ENCODE peak calls at places on chromosomes 6 and 20, in nine cellular contexts. R is COR-L47; P is neural crest cell; D is activated CD4-positive, alpha-beta T cell treated with anti-CD3 and anti-CD28 coated beads for 24 hours; I is Peyer's patch; L is SW 1271; C is GM20000; W is progenitor cell of endocrine pancreas; X is psoas muscle. A is an unnamed sample.

GRCh38 chr6:124962617-124963415 is 579 bp downstream of the RNF217 start:
- DNase-seq in R (no peak), P (peak), D (no peak), I (no peak), L (no peak), C (peak), W (peak), X (peak), A (no peak)

GRCh38 chr6:117078624-117079023 is 186.7 kb upstream of the VGLL2 start:
- DNase-seq in R (no peak), P (no peak), D (no peak), I (no peak), L (no peak), C (no peak), W (no peak), X (no peak), A (peak)

GRCh38 chr6:10310826-10311225 is 104.0 kb downstream of the TFAP2A start:
- DNase-seq in R (peak), P (no peak), D (no peak), I (no peak), L (no peak), C (no peak), W (no peak), X (no peak), A (no peak)

GRCh38 chr6:31689249-31690110 is 8.6 kb upstream of the LY6G5C start:
- DNase-seq in R (no peak), P (no peak), D (no peak), I (no peak), L (no peak), C (no peak), W (no peak), X (no peak), A (no peak)

GRCh38 chr6:45543298-45544235 is 165.8 kb upstream of the SUPT3H start:
- DNase-seq in R (no peak), P (no peak), D (no peak), I (no peak), L (no peak), C (no peak), W (no peak), X (no peak), A (no peak)

GRCh38 chr20:3652217-3652616 is 11.0 kb downstream of the GFRA4 start:
- DNase-seq in R (no peak), P (no peak), D (no peak), I (no peak), L (no peak), C (no peak), W (no peak), X (no peak), A (peak)

GRCh38 chr20:33172781-33173180 is 4.8 kb downstream of the BPIFA2 start:
- DNase-seq in R (no peak), P (no peak), D (no peak), I (no peak), L (no peak), C (no peak), W (no peak), X (no peak), A (no peak)

GRCh38 chr20:63736893-63737689 is 627 bp downstream of the LIME1 start:
- DNase-seq in R (no peak), P (no peak), D (no peak), I (peak), L (no peak), C (peak), W (no peak), X (peak), A (no peak)

GRCh38 chr6:155250701-155251381 is 13.0 kb upstream of the CLDN20 start:
- DNase-seq in R (no peak), P (no peak), D (no peak), I (no peak), L (no peak), C (no peak), W (no peak), X (no peak), A (no peak)

GRCh38 chr20:8388707-8389106 is 256.6 kb downstream of the PLCB1 start:
- DNase-seq in R (no peak), P (no peak), D (no peak), I (no peak), L (no peak), C (no peak), W (no peak), X (no peak), A (no peak)

GRCh38 chr6:100891079-100891478 is 9.9 kb upstream of the ASCC3 start:
- DNase-seq in R (no peak), P (no peak), D (no peak), I (no peak), L (no peak), C (no peak), W (no peak), X (no peak), A (no peak)

GRCh38 chr6:131191590-131191989 is 56.3 kb downstream of the AKAP7 start:
- DNase-seq in R (no peak), P (no peak), D (no peak), I (no peak), L (no peak), C (no peak), W (no peak), X (no peak), A (no peak)

A was measured in NCI-H774.